ENCODE peak calls at places on chromosomes 6 and 20, in four cellular contexts. X is activated B cell treated with CpG ODN at 0.5 μM for 24 hours, U is progenitor cell of endocrine pancreas, O is astrocyte of the spinal cord. P is an unnamed sample.

GRCh38 chr6:138605958-138606357 is 106.7 kb upstream of the NHSL1 start:
- DNase-seq in X (no peak), O (no peak), U (no peak), P (no peak)

GRCh38 chr20:44017211-44017610 is 102.6 kb downstream of the TOX2 start:
- DNase-seq in U (no peak), O (no peak), X (no peak), P (no peak)

GRCh38 chr6:26155066-26155925 is 68.1 kb downstream of the HFE start:
- DNase-seq in O (peak), X (no peak), U (no peak), P (no peak)

GRCh38 chr6:125421853-125422252 is 120.1 kb upstream of the HDDC2 start:
- DNase-seq in X (no peak), U (peak), O (peak), P (no peak)

GRCh38 chr20:24785141-24785924 is 163.7 kb upstream of the CST7 start:
- DNase-seq in X (no peak), U (no peak), O (peak), P (peak)

GRCh38 chr6:157953580-157954091 is 28.0 kb upstream of the SYNJ2 start:
- DNase-seq in O (no peak), X (no peak), U (no peak), P (no peak)

GRCh38 chr6:134766497-134766896 is 183.4 kb downstream of the ALDH8A1 start:
- DNase-seq in X (no peak), U (no peak), O (no peak), P (no peak)

GRCh38 chr20:58308680-58309527 is 611 bp upstream of the RAB22A start:
- DNase-seq in O (peak), U (peak), X (peak), P (peak)

GRCh38 chr6:110532401-110532800 is 56.0 kb upstream of the SLC22A16 start:
- DNase-seq in O (no peak), X (no peak), U (no peak), P (peak)

GRCh38 chr6:140897349-140897748 is 1235.4 kb upstream of the GJE1 start:
- DNase-seq in X (no peak), U (no peak), O (no peak), P (no peak)

GRCh38 chr6:113416166-113416565 is 441.0 kb upstream of the MARCKS start:
- DNase-seq in X (no peak), O (no peak), U (no peak), P (peak)

GRCh38 chr6:119479860-119480655 is 130.5 kb upstream of the MAN1A1 start:
- DNase-seq in O (peak), X (no peak), U (no peak), P (peak)

GRCh38 chr20:32018269-32019155 is 8.3 kb downstream of the CCM2L start:
- DNase-seq in O (no peak), U (peak), X (peak), P (no peak)

GRCh38 chr6:115663681-115664080 is 397.0 kb downstream of the FRK start:
- DNase-seq in O (no peak), U (no peak), X (no peak), P (no peak)

GRCh38 chr20:48921883-48922867 is 664 bp downstream of the ARFGEF2 start:
- DNase-seq in U (peak), O (peak), X (no peak), P (peak)

GRCh38 chr20:10432079-10432478 is 1.9 kb downstream of the MKKS start:
- DNase-seq in X (no peak), U (no peak), O (no peak), P (peak)

GRCh38 chr6:27810768-27811298 is 101.4 kb downstream of the OR2B2 start:
- DNase-seq in X (no peak), O (no peak), U (no peak), P (no peak)

GRCh38 chr6:159716247-159717086 is 10.8 kb upstream of the WTAP start:
- DNase-seq in O (peak), X (no peak), U (no peak), P (peak)

GRCh38 chr6:26521485-26522391 is 16.4 kb upstream of the HMGN4 start:
- DNase-seq in O (peak), X (peak), U (peak), P (peak)

GRCh38 chr6:14165091-14165490 is 47.5 kb downstream of the CD83 start:
- DNase-seq in U (no peak), O (peak), X (no peak), P (peak)

GRCh38 chr6:169213814-169214520 is 39.7 kb downstream of the THBS2 start:
- DNase-seq in O (no peak), U (no peak), X (no peak), P (no peak)

GRCh38 chr6:37698264-37699137 is 818 bp upstream of the MDGA1 start:
- DNase-seq in O (peak), U (peak), X (peak), P (peak)

GRCh38 chr6:105029581-105029980 is 72.7 kb downstream of the LIN28B start:
- DNase-seq in O (no peak), U (no peak), X (no peak), P (no peak)

GRCh38 chr6:31900917-31901414 is 920 bp downstream of the ZBTB12 start:
- DNase-seq in X (no peak), U (no peak), O (no peak), P (no peak)

GRCh38 chr6:53244958-53245357 is 96.3 kb upstream of the GCM1 start:
- DNase-seq in X (peak), O (no peak), U (no peak), P (no peak)

GRCh38 chr6:41088451-41088850 is 15.7 kb downstream of the NFYA start:
- DNase-seq in X (no peak), O (peak), U (no peak), P (peak)

GRCh38 chr6:137043710-137044365 is 927 bp downstream of the IL20RA start:
- DNase-seq in X (no peak), U (peak), O (peak), P (peak)

GRCh38 chr6:161376367-161376766 is 102.5 kb upstream of the AGPAT4 start:
- DNase-seq in U (no peak), X (no peak), O (no peak), P (no peak)

GRCh38 chr20:50572922-50573777 is 63.0 kb downstream of the PTPN1 start:
- DNase-seq in O (peak), X (peak), U (no peak), P (peak)

GRCh38 chr6:93721386-93722048 is 302.2 kb upstream of the EPHA7 start:
- DNase-seq in O (peak), X (no peak), U (no peak), P (no peak)

GRCh38 chr6:43729537-43729936 is 40.5 kb upstream of the VEGFA start:
- DNase-seq in X (no peak), O (no peak), U (no peak), P (no peak)

GRCh38 chr20:50597406-50597969 is 87.3 kb downstream of the PTPN1 start:
- DNase-seq in U (no peak), X (no peak), O (no peak), P (no peak)

GRCh38 chr6:112338310-112338709 is 8.8 kb upstream of the RFPL4B start:
- DNase-seq in O (no peak), U (no peak), X (no peak), P (peak)

GRCh38 chr6:63441266-63441956 is 121.6 kb upstream of the LGSN start:
- DNase-seq in O (no peak), X (no peak), U (no peak), P (no peak)

GRCh38 chr20:37936041-37936440 is 33.1 kb downstream of the VSTM2L start:
- DNase-seq in U (no peak), O (no peak), X (no peak), P (no peak)

GRCh38 chr6:1109134-1109533 is 202.8 kb upstream of the FOXQ1 start:
- DNase-seq in O (no peak), U (no peak), X (no peak), P (no peak)

GRCh38 chr6:158863646-158864045 is 44.5 kb upstream of the EZR start:
- DNase-seq in O (peak), U (no peak), X (no peak), P (peak)

GRCh38 chr6:22222469-22222868 is 74.4 kb downstream of the PRL start:
- DNase-seq in X (no peak), O (no peak), U (no peak), P (no peak)

GRCh38 chr6:47483853-47484546 is 6.4 kb downstream of the CD2AP start:
- DNase-seq in U (no peak), O (peak), X (no peak), P (peak)

GRCh38 chr6:131060311-131060710 is 2.7 kb downstream of the EPB41L2 start:
- DNase-seq in O (peak), U (no peak), X (no peak), P (peak)
- TF ChIP-seq CTCF in O (no peak), U (no peak), X (no peak), P (no peak)

GRCh38 chr20:36501367-36502006 is 39.8 kb upstream of the MYL9 start:
- DNase-seq in U (no peak), O (no peak), X (no peak), P (no peak)

GRCh38 chr20:36504295-36504694 is 37.0 kb upstream of the MYL9 start:
- DNase-seq in X (no peak), O (no peak), U (no peak), P (no peak)

GRCh38 chr20:36507746-36508145 is 33.6 kb upstream of the MYL9 start:
- DNase-seq in X (no peak), U (no peak), O (no peak), P (no peak)

GRCh38 chr20:36506253-36506652 is 35.1 kb upstream of the MYL9 start:
- DNase-seq in U (no peak), O (no peak), X (no peak), P (no peak)
- TF ChIP-seq CTCF in U (peak), O (peak), X (no peak), P (peak)

DNA sequence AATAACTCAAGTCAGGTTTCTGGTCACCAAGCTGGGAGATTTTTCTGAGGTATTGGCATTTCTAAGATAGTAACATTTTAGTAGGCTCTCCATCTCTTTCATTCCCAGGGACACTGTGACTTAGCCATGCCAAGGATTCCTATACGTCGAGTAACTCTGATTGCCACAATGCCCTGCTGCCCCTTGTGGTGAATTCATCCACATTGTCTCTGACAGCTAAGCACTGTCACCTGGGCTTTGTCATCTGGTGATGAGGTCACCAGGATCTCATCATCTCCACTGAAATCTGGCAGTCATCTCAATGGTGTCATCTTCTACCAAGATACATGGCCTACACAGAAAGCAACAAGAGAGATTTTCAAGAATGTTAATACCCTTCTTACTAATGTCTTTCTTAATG is 246.6 kb downstream of the CD109 start:
- DNase-seq in U (no peak), O (no peak), X (no peak), P (peak)
- TF ChIP-seq CTCF in U (peak), O (no peak), X (no peak), P (peak)

GRCh38 chr6:33720998-33721397 is 9.5 kb upstream of the UQCC2 start:
- DNase-seq in U (no peak), O (no peak), X (no peak), P (no peak)
- TF ChIP-seq CTCF in U (no peak), O (no peak), X (no peak), P (no peak)

GRCh38 chr6:4790158-4790899 is 14.1 kb downstream of the CDYL start:
- DNase-seq in X (no peak), U (no peak), O (no peak), P (no peak)
- TF ChIP-seq CTCF in X (no peak), U (peak), O (no peak), P (no peak)

GRCh38 chr6:123965894-123966293 is 162.2 kb downstream of the NKAIN2 start:
- DNase-seq in U (no peak), X (no peak), O (peak), P (no peak)
- TF ChIP-seq CTCF in U (peak), X (no peak), O (peak), P (no peak)

GRCh38 chr6:68343901-68344300 is 291.2 kb upstream of the ADGRB3 start:
- DNase-seq in U (no peak), O (peak), X (no peak), P (no peak)
- TF ChIP-seq CTCF in U (peak), O (peak), X (no peak), P (no peak)

P was measured in AG10803.